ENCODE peak calls at places on chromosomes 3 and 15, in seven cellular contexts. One of them, this sample, is unnamed.

GRCh38 chr15:75171408-75171807 is 30.3 kb upstream of the C15orf39 start:
- DNase-seq in OCI-LY7: no peak
- DNase-seq in HCT116: no peak
- DNase-seq in H1: no peak
- DNase-seq in mammary epithelial cell: peak
- DNase-seq in HepG2: peak
- DNase-seq in neural progenitor cell: no peak
- DNase-seq in this sample: peak

GRCh38 chr3:63800097-63800496 is 19.0 kb upstream of the C3orf49 start:
- DNase-seq in HepG2: no peak
- DNase-seq in HCT116: no peak
- DNase-seq in neural progenitor cell: no peak
- DNase-seq in mammary epithelial cell: no peak
- DNase-seq in OCI-LY7: no peak
- DNase-seq in H1: no peak
- DNase-seq in this sample: no peak

GRCh38 chr3:105033081-105033480 is 333.6 kb upstream of the ALCAM start:
- DNase-seq in H1: no peak
- DNase-seq in OCI-LY7: no peak
- DNase-seq in neural progenitor cell: no peak
- DNase-seq in mammary epithelial cell: no peak
- DNase-seq in HCT116: no peak
- DNase-seq in HepG2: no peak
- DNase-seq in this sample: no peak

GRCh38 chr3:2727566-2728318 is 382.4 kb downstream of the IL5RA start:
- DNase-seq in mammary epithelial cell: no peak
- DNase-seq in HCT116: no peak
- DNase-seq in H1: no peak
- DNase-seq in HepG2: no peak
- DNase-seq in neural progenitor cell: peak
- DNase-seq in OCI-LY7: no peak
- DNase-seq in this sample: no peak

GRCh38 chr15:37701230-37701629 is 233.2 kb upstream of the TMCO5A start:
- DNase-seq in neural progenitor cell: no peak
- DNase-seq in OCI-LY7: no peak
- DNase-seq in HepG2: no peak
- DNase-seq in H1: no peak
- DNase-seq in HCT116: no peak
- DNase-seq in mammary epithelial cell: no peak
- DNase-seq in this sample: no peak

GRCh38 chr3:125406070-125406469 is 30.9 kb upstream of the ZNF148 start:
- DNase-seq in HepG2: no peak
- DNase-seq in mammary epithelial cell: no peak
- DNase-seq in HCT116: no peak
- DNase-seq in OCI-LY7: no peak
- DNase-seq in H1: no peak
- DNase-seq in neural progenitor cell: no peak
- DNase-seq in this sample: no peak

GRCh38 chr3:139772539-139773500 is 95.0 kb upstream of the NMNAT3 start:
- DNase-seq in neural progenitor cell: no peak
- DNase-seq in HepG2: no peak
- DNase-seq in H1: no peak
- DNase-seq in HCT116: no peak
- DNase-seq in OCI-LY7: no peak
- DNase-seq in mammary epithelial cell: peak
- DNase-seq in this sample: peak

GRCh38 chr15:31390029-31390428 is 63.4 kb downstream of the KLF13 start:
- DNase-seq in neural progenitor cell: no peak
- DNase-seq in HepG2: no peak
- DNase-seq in mammary epithelial cell: no peak
- DNase-seq in HCT116: no peak
- DNase-seq in OCI-LY7: no peak
- DNase-seq in H1: no peak
- DNase-seq in this sample: no peak

GRCh38 chr3:196996454-196997265 is 28.0 kb upstream of the PIGZ start:
- DNase-seq in HepG2: no peak
- DNase-seq in HCT116: no peak
- DNase-seq in H1: no peak
- DNase-seq in neural progenitor cell: no peak
- DNase-seq in mammary epithelial cell: peak
- DNase-seq in OCI-LY7: no peak
- DNase-seq in this sample: no peak

GRCh38 chr15:58517252-58517681 is 85.5 kb downstream of the LIPC start:
- DNase-seq in HepG2: no peak
- DNase-seq in H1: no peak
- DNase-seq in mammary epithelial cell: no peak
- DNase-seq in OCI-LY7: no peak
- DNase-seq in neural progenitor cell: no peak
- DNase-seq in HCT116: peak
- DNase-seq in this sample: no peak

GRCh38 chr15:58517682-58518525 is 86.1 kb downstream of the LIPC start:
- DNase-seq in H1: no peak
- DNase-seq in mammary epithelial cell: no peak
- DNase-seq in neural progenitor cell: no peak
- DNase-seq in HCT116: no peak
- DNase-seq in OCI-LY7: peak
- DNase-seq in HepG2: no peak
- DNase-seq in this sample: no peak

GRCh38 chr15:58520464-58520863 is 88.7 kb downstream of the LIPC start:
- DNase-seq in HepG2: no peak
- DNase-seq in neural progenitor cell: no peak
- DNase-seq in H1: no peak
- DNase-seq in OCI-LY7: no peak
- DNase-seq in mammary epithelial cell: no peak
- DNase-seq in HCT116: no peak
- DNase-seq in this sample: no peak

GRCh38 chr15:58520936-58521292 is 89.1 kb downstream of the LIPC start:
- DNase-seq in HCT116: no peak
- DNase-seq in H1: no peak
- DNase-seq in HepG2: no peak
- DNase-seq in OCI-LY7: no peak
- DNase-seq in mammary epithelial cell: no peak
- DNase-seq in neural progenitor cell: peak
- DNase-seq in this sample: no peak

DNA sequence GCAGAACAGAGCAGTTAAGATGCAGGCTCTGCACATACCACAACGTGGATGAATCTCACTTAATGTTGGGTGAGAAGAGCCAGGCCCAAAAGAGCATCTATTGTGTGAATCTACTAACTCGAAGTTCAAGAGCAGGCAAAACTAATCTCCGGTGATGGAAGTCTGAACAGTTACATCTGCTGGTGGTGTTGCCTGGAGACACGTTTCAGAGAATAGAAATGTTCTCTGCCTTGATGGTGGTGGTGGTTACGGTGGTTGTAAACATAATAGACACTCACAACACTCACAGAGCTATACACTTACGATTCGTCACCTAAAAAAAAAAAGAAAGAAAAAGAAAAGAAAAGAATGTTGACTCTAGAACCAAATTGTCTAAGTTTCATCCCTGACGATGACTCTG is 86.8 kb downstream of the LIPC start:
- DNase-seq in mammary epithelial cell: no peak
- DNase-seq in OCI-LY7: no peak
- DNase-seq in HepG2: no peak
- DNase-seq in HCT116: no peak
- DNase-seq in H1: no peak
- DNase-seq in neural progenitor cell: no peak
- DNase-seq in this sample: no peak
- H3K4me2 ChIP-seq in mammary epithelial cell: no peak
- H3K4me2 ChIP-seq in OCI-LY7: peak
- H3K4me2 ChIP-seq in HepG2: no peak
- H3K4me2 ChIP-seq in HCT116: no peak
- H3K4me2 ChIP-seq in H1: no peak
- H3K4me2 ChIP-seq in neural progenitor cell: no peak
- H3K4me2 ChIP-seq in this sample: no peak

GRCh38 chr3:30471076-30471475 is 135.3 kb upstream of the TGFBR2 start:
- DNase-seq in mammary epithelial cell: no peak
- DNase-seq in HCT116: no peak
- DNase-seq in neural progenitor cell: no peak
- DNase-seq in OCI-LY7: no peak
- DNase-seq in HepG2: no peak
- DNase-seq in H1: no peak
- DNase-seq in this sample: peak
- H2AFZ ChIP-seq in mammary epithelial cell: peak
- H2AFZ ChIP-seq in HCT116: no peak
- H2AFZ ChIP-seq in neural progenitor cell: no peak
- H2AFZ ChIP-seq in OCI-LY7: no peak
- H2AFZ ChIP-seq in HepG2: no peak
- H2AFZ ChIP-seq in H1: no peak
- H2AFZ ChIP-seq in this sample: peak

GRCh38 chr3:111579495-111579894 is 15.7 kb downstream of the ZBED2 start:
- DNase-seq in mammary epithelial cell: no peak
- DNase-seq in H1: no peak
- DNase-seq in HepG2: no peak
- DNase-seq in neural progenitor cell: no peak
- DNase-seq in HCT116: no peak
- DNase-seq in OCI-LY7: no peak
- DNase-seq in this sample: no peak

GRCh38 chr3:111578867-111579266 is 16.3 kb downstream of the ZBED2 start:
- DNase-seq in mammary epithelial cell: no peak
- DNase-seq in neural progenitor cell: no peak
- DNase-seq in OCI-LY7: no peak
- DNase-seq in HCT116: no peak
- DNase-seq in H1: no peak
- DNase-seq in HepG2: no peak
- DNase-seq in this sample: no peak

GRCh38 chr3:111581403-111582113 is 13.6 kb downstream of the ZBED2 start:
- DNase-seq in H1: no peak
- DNase-seq in neural progenitor cell: no peak
- DNase-seq in mammary epithelial cell: no peak
- DNase-seq in OCI-LY7: no peak
- DNase-seq in HCT116: no peak
- DNase-seq in HepG2: no peak
- DNase-seq in this sample: no peak

GRCh38 chr3:111577113-111577512 is 18.0 kb downstream of the ZBED2 start:
- DNase-seq in OCI-LY7: no peak
- DNase-seq in neural progenitor cell: no peak
- DNase-seq in HepG2: no peak
- DNase-seq in H1: no peak
- DNase-seq in mammary epithelial cell: no peak
- DNase-seq in HCT116: no peak
- DNase-seq in this sample: no peak

DNA sequence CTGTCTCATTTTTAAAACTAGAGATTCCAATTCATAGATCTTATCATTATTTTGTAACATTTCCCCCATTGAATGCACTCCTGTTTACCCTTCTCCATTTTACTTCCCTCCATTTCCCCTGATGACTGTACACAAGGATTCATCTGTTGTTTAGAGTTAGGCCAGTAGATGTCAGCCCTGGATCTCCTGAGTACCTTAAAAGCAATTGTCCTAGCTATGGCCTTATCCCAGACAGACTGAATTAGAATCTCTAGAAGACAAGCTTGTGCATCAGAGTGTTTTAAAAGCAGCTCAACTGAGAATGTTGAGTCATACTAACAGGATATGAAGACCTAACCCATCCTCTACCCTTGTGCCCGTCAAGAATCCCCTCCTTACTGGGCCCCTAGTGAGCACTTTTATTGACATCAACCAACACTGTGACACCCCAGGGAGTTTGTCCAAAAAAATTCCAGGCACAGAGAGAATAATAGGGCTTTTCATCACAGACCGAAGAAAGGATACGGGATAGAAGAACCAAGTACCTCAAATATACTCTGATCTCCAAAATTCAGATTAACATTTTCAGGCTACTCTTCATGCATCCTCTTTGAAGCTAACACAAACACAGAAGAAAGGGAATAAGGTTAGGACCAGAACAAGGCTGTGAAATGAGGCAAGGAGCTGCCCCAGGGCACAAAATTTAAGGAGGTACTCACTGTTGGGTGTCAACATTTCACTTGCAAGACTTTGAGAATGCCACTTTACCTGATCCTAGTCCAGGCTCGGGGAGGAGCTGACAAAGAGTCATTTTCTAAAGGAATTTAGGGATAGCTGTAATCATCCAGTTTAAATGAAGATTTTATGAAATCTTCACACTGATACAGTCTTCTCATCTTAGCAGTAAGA is 17.1 kb downstream of the ZBED2 start:
- DNase-seq in H1: no peak
- DNase-seq in HepG2: peak
- DNase-seq in HCT116: peak
- DNase-seq in neural progenitor cell: peak
- DNase-seq in OCI-LY7: peak
- DNase-seq in mammary epithelial cell: peak
- DNase-seq in this sample: peak
- TF ChIP-seq CTCF in H1: peak
- TF ChIP-seq CTCF in HepG2: peak
- TF ChIP-seq CTCF in HCT116: peak
- TF ChIP-seq CTCF in neural progenitor cell: peak
- TF ChIP-seq CTCF in OCI-LY7: peak
- TF ChIP-seq CTCF in mammary epithelial cell: peak
- TF ChIP-seq CTCF in this sample: peak

GRCh38 chr3:194220776-194221735 is 85.1 kb downstream of the HES1 start:
- DNase-seq in H1: no peak
- DNase-seq in OCI-LY7: no peak
- DNase-seq in mammary epithelial cell: peak
- DNase-seq in neural progenitor cell: no peak
- DNase-seq in HepG2: no peak
- DNase-seq in HCT116: no peak
- DNase-seq in this sample: peak

GRCh38 chr3:194224536-194224935 is 88.6 kb downstream of the HES1 start:
- DNase-seq in OCI-LY7: no peak
- DNase-seq in mammary epithelial cell: no peak
- DNase-seq in neural progenitor cell: no peak
- DNase-seq in HCT116: peak
- DNase-seq in HepG2: no peak
- DNase-seq in H1: no peak
- DNase-seq in this sample: no peak

GRCh38 chr3:194224937-194225422 is 89.0 kb downstream of the HES1 start:
- DNase-seq in H1: no peak
- DNase-seq in HCT116: no peak
- DNase-seq in OCI-LY7: no peak
- DNase-seq in HepG2: no peak
- DNase-seq in neural progenitor cell: peak
- DNase-seq in mammary epithelial cell: no peak
- DNase-seq in this sample: no peak

GRCh38 chr3:194225988-194226663 is 90.2 kb downstream of the HES1 start:
- DNase-seq in neural progenitor cell: no peak
- DNase-seq in HepG2: no peak
- DNase-seq in mammary epithelial cell: no peak
- DNase-seq in HCT116: no peak
- DNase-seq in H1: no peak
- DNase-seq in OCI-LY7: no peak
- DNase-seq in this sample: peak

GRCh38 chr3:194223951-194224350 is 88.0 kb downstream of the HES1 start:
- DNase-seq in mammary epithelial cell: no peak
- DNase-seq in OCI-LY7: no peak
- DNase-seq in HepG2: no peak
- DNase-seq in H1: no peak
- DNase-seq in neural progenitor cell: no peak
- DNase-seq in HCT116: no peak
- DNase-seq in this sample: no peak
- H3K4me2 ChIP-seq in mammary epithelial cell: no peak
- H3K4me2 ChIP-seq in OCI-LY7: no peak
- H3K4me2 ChIP-seq in HepG2: no peak
- H3K4me2 ChIP-seq in H1: no peak
- H3K4me2 ChIP-seq in neural progenitor cell: no peak
- H3K4me2 ChIP-seq in HCT116: no peak
- H3K4me2 ChIP-seq in this sample: no peak

DNA sequence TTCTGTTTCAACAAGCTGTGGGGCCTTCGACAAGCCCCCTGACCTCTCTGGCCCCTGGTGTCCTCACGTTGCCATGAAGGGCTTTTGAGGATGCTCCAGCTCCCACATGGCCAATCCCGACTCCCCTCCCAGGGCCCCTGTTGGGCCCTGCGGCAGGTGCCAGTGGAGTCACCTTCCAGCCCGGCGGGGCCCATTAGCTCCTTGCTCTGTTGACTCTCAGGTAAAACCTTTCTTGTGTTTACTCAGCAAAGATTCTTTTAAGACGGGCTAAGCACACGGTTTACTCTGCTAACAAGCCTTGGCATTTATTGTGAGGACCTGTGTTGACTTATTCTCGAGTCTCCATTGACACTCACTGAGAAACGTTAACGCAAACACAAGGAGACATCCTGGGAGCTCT is 15.0 kb downstream of the RPLP1 start:
- DNase-seq in OCI-LY7: no peak
- DNase-seq in mammary epithelial cell: no peak
- DNase-seq in HepG2: no peak
- DNase-seq in H1: no peak
- DNase-seq in neural progenitor cell: no peak
- DNase-seq in HCT116: no peak
- DNase-seq in this sample: no peak
- H2AFZ ChIP-seq in OCI-LY7: no peak
- H2AFZ ChIP-seq in mammary epithelial cell: no peak
- H2AFZ ChIP-seq in HepG2: no peak
- H2AFZ ChIP-seq in H1: no peak
- H2AFZ ChIP-seq in neural progenitor cell: no peak
- H2AFZ ChIP-seq in HCT116: no peak
- H2AFZ ChIP-seq in this sample: no peak

This sample was measured in astrocyte.